ENCODE peak calls at places on chromosomes 13 and 19, in seven cellular contexts. C is heart left ventricle, Y is right lobe of liver, L is ovary, B is A549, X is body of pancreas, U is fibroblast of lung. K is an unnamed sample. For H3K4me1, the result is how much of the 10 kb centered on the place peaks cover.

GRCh38 chr19:3494051-3494450 is 6.4 kb downstream of the DOHH start:
- DNase-seq in C (no peak), Y (no peak), L (no peak), B (no peak), X (no peak), U (no peak), K (no peak)

GRCh38 chr19:29285187-29285687 is 72.3 kb upstream of the UQCRFS1 start:
- DNase-seq in C (no peak), Y (no peak), L (no peak), B (no peak), X (no peak), U (no peak), K (no peak)

GRCh38 chr13:23953860-23954512 is 56.7 kb upstream of the C1QTNF9B start:
- DNase-seq in C (no peak), Y (no peak), L (no peak), B (no peak), X (no peak), U (no peak), K (no peak)

GRCh38 chr13:45949161-45949560 is 97.6 kb upstream of the SIAH3 start:
- DNase-seq in C (no peak), Y (no peak), L (no peak), B (no peak), X (no peak), U (peak), K (no peak)

GRCh38 chr13:37001921-37002250 is 1.3 kb downstream of the EXOSC8 start:
- DNase-seq in C (no peak), Y (no peak), L (no peak), B (no peak), X (no peak), U (no peak), K (no peak)

GRCh38 chr19:15353908-15354307 is 21.6 kb upstream of the BRD4 start:
- DNase-seq in C (no peak), Y (no peak), L (no peak), B (no peak), X (no peak), U (no peak), K (no peak)

GRCh38 chr13:32267836-32268439 is 47.2 kb downstream of the ZAR1L start:
- DNase-seq in C (no peak), Y (no peak), L (no peak), B (no peak), X (peak), U (no peak), K (no peak)

GRCh38 chr19:17358395-17358794 is 18.7 kb downstream of the PLVAP start:
- DNase-seq in C (no peak), Y (no peak), L (no peak), B (peak), X (no peak), U (no peak), K (no peak)

GRCh38 chr13:76815344-76815743 is 70.9 kb downstream of the KCTD12 start:
- DNase-seq in C (no peak), Y (no peak), L (no peak), B (no peak), X (no peak), U (no peak), K (no peak)

GRCh38 chr19:50490991-50491472 is 14.4 kb upstream of the GARIN5A start:
- DNase-seq in C (peak), Y (peak), L (no peak), B (no peak), X (no peak), U (no peak), K (no peak)

GRCh38 chr19:10797541-10798256 is 38.3 kb downstream of the TMED1 start:
- DNase-seq in C (no peak), Y (no peak), L (no peak), B (no peak), X (no peak), U (no peak), K (no peak)

GRCh38 chr19:51111606-51112005 is 3.4 kb upstream of the CTU1 start:
- DNase-seq in C (no peak), Y (peak), L (no peak), B (peak), X (no peak), U (no peak), K (no peak)

GRCh38 chr19:3161453-3161852 is 17.1 kb upstream of the S1PR4 start:
- DNase-seq in C (no peak), Y (no peak), L (no peak), B (no peak), X (no peak), U (no peak), K (no peak)

GRCh38 chr19:43711751-43712355 is 4.0 kb upstream of the IRGC start:
- DNase-seq in C (no peak), Y (no peak), L (no peak), B (peak), X (no peak), U (no peak), K (no peak)

GRCh38 chr19:972281-972680 is 11.9 kb upstream of the WDR18 start:
- DNase-seq in C (no peak), Y (no peak), L (no peak), B (no peak), X (no peak), U (no peak), K (no peak)
- H3K27ac ChIP-seq in C (no peak), Y (no peak), L (no peak), B (no peak), X (no peak), U (no peak), K (no peak)

GRCh38 chr19:55386515-55386947 is 799 bp downstream of the RPL28 start:
- DNase-seq in C (no peak), Y (peak), L (peak), B (no peak), X (no peak), U (peak), K (no peak)
- H3K4me1 ChIP-seq in C (half or more), Y (under half), L (under half), B (half or more), X (half or more), U (under half), K (under half)

GRCh38 chr19:42285546-42285945 is 16.4 kb upstream of the PRR19 start:
- DNase-seq in C (no peak), Y (peak), L (peak), B (no peak), X (no peak), U (no peak), K (no peak)
- TF ChIP-seq CTCF in C (no peak), Y (no peak), L (no peak), B (no peak), X (no peak), U (no peak), K (no peak)

GRCh38 chr19:38247734-38248268 is 8.4 kb downstream of the PPP1R14A start:
- DNase-seq in C (no peak), Y (no peak), L (no peak), B (no peak), X (no peak), U (peak), K (no peak)

GRCh38 chr19:38243279-38243673 is 12.9 kb downstream of the PPP1R14A start:
- DNase-seq in C (no peak), Y (no peak), L (no peak), B (no peak), X (no peak), U (no peak), K (no peak)

GRCh38 chr19:38248421-38248820 is 7.8 kb downstream of the PPP1R14A start:
- DNase-seq in C (no peak), Y (no peak), L (no peak), B (no peak), X (no peak), U (no peak), K (no peak)

GRCh38 chr19:38247126-38247525 is 9.0 kb downstream of the PPP1R14A start:
- DNase-seq in C (no peak), Y (no peak), L (no peak), B (no peak), X (no peak), U (no peak), K (no peak)

DNA sequence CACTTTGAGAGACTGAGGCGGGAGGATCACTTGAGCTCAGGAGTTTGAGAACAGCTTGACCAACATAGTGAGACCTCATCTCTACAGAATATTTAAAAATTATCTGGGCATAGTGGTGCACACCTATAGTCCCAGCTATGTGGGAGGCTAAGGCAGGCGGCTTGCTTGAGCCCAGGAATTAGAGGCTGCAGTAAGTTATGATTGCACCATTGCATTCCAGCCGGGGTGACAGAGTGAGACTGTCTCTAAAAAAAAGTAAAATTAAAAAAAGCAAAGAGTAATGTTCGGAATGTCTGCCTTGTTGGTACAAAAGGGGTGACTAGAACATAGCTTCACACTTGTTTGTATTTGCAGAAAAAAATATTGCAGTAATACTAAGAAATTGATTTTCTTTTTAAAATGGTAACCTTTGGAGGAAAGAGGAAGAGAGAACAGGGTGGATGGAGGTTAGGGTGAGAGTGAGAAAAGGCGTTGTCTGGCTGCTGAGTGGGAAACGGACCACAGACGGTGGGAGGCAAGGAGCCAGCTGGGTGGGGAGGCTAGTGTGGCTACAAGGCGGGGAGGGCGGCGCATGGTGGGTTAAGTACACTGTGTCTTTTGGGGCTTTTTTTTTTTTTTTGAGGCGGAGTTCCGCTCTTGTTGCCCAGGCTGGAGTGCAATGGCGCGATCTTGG is 10.2 kb downstream of the PPP1R14A start:
- DNase-seq in C (no peak), Y (no peak), L (peak), B (no peak), X (no peak), U (no peak), K (no peak)
- H3K27ac ChIP-seq in C (peak), Y (no peak), L (no peak), B (no peak), X (no peak), U (no peak), K (no peak)

DNA sequence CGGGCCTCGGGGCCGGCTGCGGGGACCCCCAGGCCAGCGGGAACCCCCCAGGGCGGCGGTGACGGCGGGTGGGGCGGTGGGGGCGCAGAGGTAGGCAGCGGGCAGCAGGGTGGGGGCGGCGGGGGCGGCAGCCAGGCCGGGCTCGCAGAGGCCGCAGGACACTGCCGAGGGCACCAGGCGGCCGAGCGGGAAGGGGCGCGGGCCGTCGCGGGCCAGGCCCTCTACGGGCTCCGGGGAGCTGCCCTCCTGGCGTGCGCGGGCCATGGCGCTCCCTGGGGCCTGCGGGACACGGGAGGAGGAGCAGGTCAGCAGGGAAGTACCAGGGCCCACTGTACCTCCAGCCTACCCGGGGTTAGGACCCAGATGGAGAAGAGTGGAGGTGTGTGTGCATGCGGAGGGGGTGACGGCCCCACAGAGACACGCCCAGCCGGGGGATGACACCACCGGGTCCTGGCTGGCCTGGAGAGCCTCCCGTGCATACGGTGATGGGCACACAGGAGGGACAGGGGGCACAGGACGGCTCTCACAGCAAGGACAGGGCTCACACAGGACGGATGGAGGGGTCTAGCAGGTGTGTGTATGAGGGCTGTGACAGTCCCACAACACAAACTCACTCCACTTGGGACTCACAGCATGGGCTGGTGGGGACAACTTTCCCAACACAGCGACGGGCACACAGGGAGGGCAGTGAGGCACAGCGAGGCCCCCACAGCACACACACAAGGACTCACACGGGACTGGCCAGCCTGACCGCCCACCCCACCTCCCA is 2.6 kb downstream of the BBC3 start:
- DNase-seq in C (peak), Y (peak), L (peak), B (peak), X (peak), U (no peak), K (no peak)
- H3K4me1 ChIP-seq in C (half or more), Y (under half), L (under half), B (half or more), X (half or more), U (under half), K (under half)

DNA sequence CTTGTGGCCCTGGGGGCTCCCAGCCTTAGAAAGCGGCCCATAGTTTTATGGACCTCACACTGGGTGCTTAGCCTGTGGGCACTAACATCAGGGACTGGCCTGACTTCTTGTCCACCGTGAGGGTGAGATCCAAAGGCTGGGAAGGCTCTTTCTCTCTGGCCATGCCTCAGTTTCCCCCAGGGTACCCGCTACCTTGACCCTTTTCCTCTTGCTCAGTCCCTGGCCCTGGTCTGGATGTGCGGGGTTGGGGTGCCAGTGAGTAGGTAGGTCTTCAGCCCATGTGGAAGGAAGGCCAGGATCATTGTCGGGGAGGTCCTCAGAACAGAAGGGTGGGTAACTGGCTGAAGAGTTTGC is 1.6 kb upstream of the TMEM161A start:
- DNase-seq in C (no peak), Y (no peak), L (no peak), B (no peak), X (no peak), U (no peak), K (no peak)
- TF ChIP-seq CTCF in C (no peak), Y (no peak), L (no peak), B (no peak), X (peak), U (no peak), K (no peak)

K was measured in foreskin keratinocyte.